ENCODE peak calls at places on chromosomes 1 and 21, in four cellular contexts. W, J, V and H are unnamed samples.
A peak's percentile ranks its signal among the peaks of the same experiment; 100 is the strongest.

GRCh38 chr1:110620686-110621085 is 14.5 kb upstream of the KCNA2 start:
- DNase-seq in W (peak; percentile 15), J (no peak), V (no peak), H (no peak)

GRCh38 chr1:94245747-94246438 is 8.5 kb upstream of the ARHGAP29 start:
- DNase-seq in V (no peak), W (no peak), J (peak; percentile 62), H (no peak)

GRCh38 chr1:229237320-229237719 is 33.6 kb upstream of the RAB4A start:
- DNase-seq in W (no peak), J (no peak), V (no peak), H (no peak)

GRCh38 chr1:153693466-153693865 is 15.0 kb downstream of the NPR1 start:
- DNase-seq in W (no peak), J (no peak), V (no peak), H (no peak)

GRCh38 chr21:28671549-28672195 is 321.0 kb downstream of the LTN1 start:
- DNase-seq in V (no peak), J (no peak), W (no peak), H (no peak)

GRCh38 chr1:27602510-27603319 is 1.2 kb downstream of the AHDC1 start:
- DNase-seq in W (peak; percentile 58), V (no peak), J (no peak), H (no peak)

GRCh38 chr1:211089536-211089935 is 44.4 kb downstream of the KCNH1 start:
- DNase-seq in J (no peak), W (no peak), V (no peak), H (no peak)

GRCh38 chr1:227673441-227673840 is 61.7 kb downstream of the JMJD4 start:
- DNase-seq in J (no peak), V (no peak), W (no peak), H (no peak)

GRCh38 chr1:242425232-242425631 is 99.3 kb downstream of the PLD5 start:
- DNase-seq in W (no peak), V (no peak), J (no peak), H (no peak)

GRCh38 chr1:59432531-59433439 is 135.9 kb downstream of the FGGY start:
- DNase-seq in V (no peak), J (no peak), W (no peak), H (no peak)

GRCh38 chr1:10374442-10374860 is 24.4 kb upstream of the PGD start:
- DNase-seq in J (peak; percentile 35), V (no peak), W (no peak), H (no peak)

GRCh38 chr1:33005117-33005811 is 31.4 kb downstream of the AK2 start:
- DNase-seq in V (no peak), W (no peak), J (no peak), H (no peak)

GRCh38 chr1:230310381-230311163 is 115.6 kb downstream of the PGBD5 start:
- DNase-seq in V (peak; percentile 31), J (peak; percentile 84), W (peak; percentile 86), H (peak; percentile 65)

GRCh38 chr1:228268891-228269285 is 61.0 kb downstream of the OBSCN start:
- DNase-seq in W (no peak), J (no peak), V (no peak), H (no peak)

DNA sequence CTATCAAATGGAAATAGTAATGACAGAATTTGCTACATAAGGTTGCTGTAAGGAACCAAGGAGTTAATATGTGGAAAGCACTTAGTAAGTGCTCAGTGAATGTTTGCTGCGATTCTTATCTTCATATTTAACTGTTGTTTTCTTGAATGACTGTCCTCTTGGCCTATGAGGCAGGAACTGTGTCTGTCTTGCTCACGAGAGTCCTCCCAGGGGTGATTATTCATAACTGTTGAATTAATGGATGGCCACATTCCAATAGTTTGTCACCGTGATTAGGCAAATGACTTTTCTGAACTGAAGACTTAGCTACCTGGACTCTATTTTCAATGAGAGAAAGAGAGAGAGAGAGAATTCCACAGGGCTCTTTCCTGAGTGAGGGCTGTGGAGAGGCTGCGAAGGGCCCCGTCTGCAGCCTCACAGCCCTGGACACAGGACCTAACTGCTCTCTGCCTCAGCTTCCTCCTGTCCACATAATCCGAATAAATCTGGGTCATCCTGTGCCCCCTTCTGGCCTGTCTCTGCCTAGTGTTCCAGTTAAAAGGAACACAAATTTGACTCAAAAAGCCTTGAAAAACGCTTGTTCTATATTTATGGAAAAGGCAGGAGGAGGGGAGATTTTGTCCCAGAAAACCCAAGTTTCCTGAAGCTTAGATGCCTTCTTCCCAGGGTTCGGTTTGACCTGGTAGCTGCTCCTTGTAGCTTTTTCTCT is 8.5 kb downstream of the EDN2 start:
- DNase-seq in W (no peak), J (peak; percentile 60), V (no peak), H (no peak)
- TF ChIP-seq CTCF in W (peak; percentile 13), J (peak; percentile 31), V (no peak), H (peak; percentile 12)

GRCh38 chr1:202213361-202214088 is 19.9 kb downstream of the LGR6 start:
- DNase-seq in V (no peak), W (no peak), J (no peak), H (no peak)
- TF ChIP-seq CTCF in V (peak; percentile 39), W (peak; percentile 35), J (peak; percentile 29), H (peak; percentile 45)

GRCh38 chr1:19154876-19155275 is 55.2 kb downstream of the UBR4 start:
- DNase-seq in V (no peak), W (no peak), J (no peak), H (no peak)

GRCh38 chr1:19149736-19150135 is 60.3 kb downstream of the UBR4 start:
- DNase-seq in W (no peak), V (no peak), J (no peak), H (no peak)

GRCh38 chr1:19156676-19157075 is 53.4 kb downstream of the UBR4 start:
- DNase-seq in W (no peak), J (peak; percentile 11), V (no peak), H (peak; percentile 27)

GRCh38 chr1:19151537-19151936 is 58.5 kb downstream of the UBR4 start:
- DNase-seq in V (no peak), J (no peak), W (no peak), H (no peak)

GRCh38 chr1:19153169-19153568 is 56.9 kb downstream of the UBR4 start:
- DNase-seq in J (no peak), W (no peak), V (no peak), H (no peak)
- TF ChIP-seq CTCF in J (peak; percentile 3), W (no peak), V (no peak), H (peak; percentile 11)

GRCh38 chr1:175744833-175745232 is 1.4 kb upstream of the TNR start:
- DNase-seq in W (no peak), J (no peak), V (no peak), H (no peak)
- TF ChIP-seq CTCF in W (peak; percentile 21), J (peak; percentile 12), V (no peak), H (no peak)

DNA sequence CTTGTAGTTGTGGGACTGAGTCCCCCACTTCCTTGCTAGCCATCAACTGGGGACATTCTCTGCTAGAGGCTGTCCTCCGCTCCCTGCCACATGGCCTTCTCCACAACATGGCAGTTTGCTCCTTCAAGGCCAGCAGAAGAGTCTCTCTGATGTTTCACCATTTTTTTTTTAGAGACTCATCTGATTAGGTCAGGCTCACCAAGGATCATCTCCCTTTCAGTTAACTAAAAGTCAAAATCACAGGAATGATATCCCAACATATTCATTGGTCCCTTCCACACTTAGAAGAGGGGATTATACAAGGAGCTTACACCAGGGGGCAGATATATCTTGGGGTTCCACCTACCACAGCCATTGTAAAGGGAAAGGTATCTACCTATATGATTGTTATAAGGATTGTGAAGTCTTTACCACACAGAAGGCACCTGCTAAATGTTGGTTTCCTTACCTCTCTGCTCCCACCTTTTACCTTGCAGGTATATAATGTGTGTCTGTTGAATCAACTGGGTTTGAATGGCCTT is 23.3 kb downstream of the RIMKLA start:
- DNase-seq in J (no peak), W (peak; percentile 22), V (no peak), H (no peak)
- TF ChIP-seq CTCF in J (no peak), W (no peak), V (no peak), H (peak; percentile 8)

DNA sequence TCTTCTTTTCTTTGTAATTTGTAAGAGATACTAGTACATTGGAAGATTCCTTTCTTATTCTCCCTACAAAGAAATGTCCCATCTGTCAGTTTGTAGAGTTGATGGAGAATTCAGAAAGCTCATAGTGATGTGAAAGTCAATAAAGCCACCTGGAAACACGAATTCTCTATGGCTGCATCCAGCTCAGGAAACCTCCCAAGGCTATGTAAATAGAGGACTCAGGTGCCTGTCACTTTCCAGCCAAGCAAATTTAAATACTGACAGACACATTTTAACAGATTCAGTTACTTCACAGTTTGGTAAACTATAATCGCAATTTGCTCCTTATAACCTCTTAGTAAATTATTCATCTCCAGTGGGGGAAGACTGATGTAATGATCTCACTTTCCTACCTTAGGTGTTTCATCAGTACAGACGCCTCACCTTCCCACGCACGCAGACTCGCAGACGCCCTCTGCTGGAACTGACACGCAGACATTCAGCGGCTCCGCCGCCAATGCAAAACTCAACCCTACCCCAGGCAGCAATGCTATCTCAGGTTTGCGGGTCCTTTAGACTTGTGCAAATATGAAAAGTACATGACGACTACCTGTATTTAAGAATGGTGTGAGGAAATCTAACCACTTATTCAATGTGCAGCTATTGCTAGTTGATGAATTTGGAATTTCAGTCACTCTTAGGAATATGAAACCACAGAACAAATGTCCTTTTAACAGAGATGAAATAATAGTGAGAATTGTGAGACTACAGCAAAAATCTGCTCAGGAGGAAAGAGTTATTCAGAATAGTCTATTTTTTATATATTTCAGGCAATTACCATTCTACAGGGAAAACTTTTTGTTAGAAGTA is 60.6 kb downstream of the PTPRC start:
- DNase-seq in J (peak; percentile 41), W (peak; percentile 66), V (no peak), H (peak; percentile 35)
- TF ChIP-seq CTCF in J (peak; percentile 86), W (peak; percentile 92), V (no peak), H (peak; percentile 93)

DNA sequence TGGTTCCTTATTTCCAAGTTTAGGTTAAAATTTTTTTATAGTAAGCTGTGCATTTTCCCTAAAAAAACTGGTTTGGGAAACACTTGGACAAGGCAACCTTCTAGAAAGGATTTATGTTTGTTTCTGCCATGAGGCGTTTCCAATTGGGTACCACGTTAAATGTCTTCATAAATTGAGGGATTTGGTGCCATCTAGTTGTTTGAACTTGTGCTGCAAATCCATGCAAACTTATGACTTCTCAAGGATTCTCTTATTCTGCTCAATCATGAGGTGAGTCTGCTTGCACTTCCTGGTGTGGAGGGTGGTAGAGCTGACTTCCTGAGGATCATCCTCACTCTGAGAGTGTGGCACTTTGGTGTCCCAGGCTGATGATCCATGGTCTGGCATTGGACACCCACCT is 123.3 kb downstream of the PCNX2 start:
- DNase-seq in J (peak; percentile 47), V (no peak), W (no peak), H (peak; percentile 29)
- TF ChIP-seq CTCF in J (peak; percentile 29), V (no peak), W (peak; percentile 39), H (peak; percentile 35)